ENCODE peak calls at places on chromosomes 5 and 9, in five cellular contexts. K is lung, D is right lobe of liver, N is H9, Q is astrocyte. T is an unnamed sample.
A peak's percentile ranks its signal among the peaks of the same experiment; 100 is the strongest.

GRCh38 chr9:83473488-83473971 is 64.7 kb downstream of the FRMD3 start:
- DNase-seq in K (no peak), D (no peak), N (no peak), Q (no peak), T (no peak)

GRCh38 chr9:106883626-106884190 is 20.7 kb downstream of the ZNF462 start:
- DNase-seq in K (peak; percentile 41), D (no peak), N (no peak), Q (peak; percentile 57), T (peak; percentile 52)

GRCh38 chr5:81751836-81752643 is 1.1 kb upstream of the SSBP2 start:
- DNase-seq in K (no peak), D (no peak), N (peak; percentile 52), Q (no peak), T (no peak)

GRCh38 chr5:172076783-172077244 is 70.4 kb upstream of the FBXW11 start:
- DNase-seq in K (no peak), D (no peak), N (peak; percentile 60), Q (no peak), T (peak; percentile 57)

GRCh38 chr5:96725257-96725656 is 63.1 kb downstream of the CAST start:
- DNase-seq in K (no peak), D (no peak), N (no peak), Q (no peak), T (no peak)

GRCh38 chr5:39076757-39077475 is 2.7 kb upstream of the RICTOR start:
- DNase-seq in K (no peak), D (no peak), N (no peak), Q (peak; percentile 30), T (peak; percentile 66)

GRCh38 chr9:126524353-126525077 is 89.2 kb upstream of the LMX1B start:
- DNase-seq in K (no peak), D (no peak), N (no peak), Q (no peak), T (no peak)

GRCh38 chr5:142543951-142544753 is 141.7 kb downstream of the FGF1 start:
- DNase-seq in K (no peak), D (no peak), N (no peak), Q (peak; percentile 21), T (peak; percentile 62)

GRCh38 chr5:79521156-79521555 is 7.2 kb upstream of the HOMER1 start:
- DNase-seq in K (no peak), D (no peak), N (no peak), Q (no peak), T (no peak)

GRCh38 chr9:134808393-134808792 is 72.2 kb upstream of the FCN2 start:
- DNase-seq in K (no peak), D (no peak), N (no peak), Q (no peak), T (no peak)

GRCh38 chr5:82405618-82406199 is 127.6 kb upstream of the RPS23 start:
- DNase-seq in K (peak; percentile 52), D (no peak), N (no peak), Q (peak; percentile 100), T (peak; percentile 95)

GRCh38 chr5:5658226-5658625 is 235.7 kb downstream of the ICE1 start:
- DNase-seq in K (peak; percentile 50), D (no peak), N (no peak), Q (peak; percentile 32), T (no peak)

GRCh38 chr5:50445281-50445949 is 4.3 kb upstream of the EMB start:
- DNase-seq in K (no peak), D (no peak), N (no peak), Q (no peak), T (no peak)

GRCh38 chr5:172052454-172053236 is 46.2 kb upstream of the FBXW11 start:
- DNase-seq in K (no peak), D (no peak), N (no peak), Q (peak; percentile 86), T (no peak)

GRCh38 chr5:23139338-23140171 is 286.4 kb upstream of the CDH12 start:
- DNase-seq in K (no peak), D (no peak), N (no peak), Q (no peak), T (peak; percentile 35)

GRCh38 chr9:128593856-128594255 is 41.5 kb downstream of the SPTAN1 start:
- DNase-seq in K (no peak), D (no peak), N (no peak), Q (no peak), T (no peak)

GRCh38 chr9:13278368-13279246 is 885 bp downstream of the MPDZ start:
- DNase-seq in K (peak; percentile 47), D (peak; percentile 51), N (peak; percentile 64), Q (peak; percentile 80), T (peak; percentile 81)

GRCh38 chr5:14507156-14507941 is 74.2 kb upstream of the OTULINL start:
- DNase-seq in K (no peak), D (no peak), N (no peak), Q (no peak), T (no peak)

GRCh38 chr5:132476853-132477729 is 13.5 kb downstream of the IRF1 start:
- DNase-seq in K (no peak), D (no peak), N (no peak), Q (no peak), T (peak; percentile 25)

GRCh38 chr9:21395778-21396717 is 10.8 kb upstream of the IFNA2 start:
- DNase-seq in K (no peak), D (peak; percentile 65), N (peak; percentile 77), Q (no peak), T (peak; percentile 37)

GRCh38 chr5:124093658-124094057 is 581.7 kb downstream of the CSNK1G3 start:
- DNase-seq in K (no peak), D (no peak), N (no peak), Q (no peak), T (no peak)

GRCh38 chr5:149002761-149003689 is 59.8 kb downstream of the SH3TC2 start:
- DNase-seq in K (no peak), D (no peak), N (no peak), Q (peak; percentile 57), T (peak; percentile 82)

GRCh38 chr5:29148581-29148980 is 2044.9 kb upstream of the CDH6 start:
- DNase-seq in K (no peak), D (no peak), N (no peak), Q (no peak), T (no peak)

GRCh38 chr9:35910613-35911488 is 1.6 kb downstream of the SPAAR start:
- DNase-seq in K (peak; percentile 60), D (no peak), N (no peak), Q (peak; percentile 38), T (peak; percentile 68)

GRCh38 chr5:34914671-34915138 is 599 bp downstream of the RAD1 start:
- DNase-seq in K (no peak), D (peak; percentile 41), N (peak; percentile 42), Q (peak; percentile 20), T (peak; percentile 59)

GRCh38 chr9:88313364-88314220 is 74.7 kb upstream of the SPIN1 start:
- DNase-seq in K (no peak), D (no peak), N (peak; percentile 70), Q (no peak), T (no peak)

GRCh38 chr9:77598510-77598909 is 49.6 kb downstream of the GNA14 start:
- DNase-seq in K (peak; percentile 33), D (no peak), N (no peak), Q (peak; percentile 65), T (peak; percentile 60)

DNA sequence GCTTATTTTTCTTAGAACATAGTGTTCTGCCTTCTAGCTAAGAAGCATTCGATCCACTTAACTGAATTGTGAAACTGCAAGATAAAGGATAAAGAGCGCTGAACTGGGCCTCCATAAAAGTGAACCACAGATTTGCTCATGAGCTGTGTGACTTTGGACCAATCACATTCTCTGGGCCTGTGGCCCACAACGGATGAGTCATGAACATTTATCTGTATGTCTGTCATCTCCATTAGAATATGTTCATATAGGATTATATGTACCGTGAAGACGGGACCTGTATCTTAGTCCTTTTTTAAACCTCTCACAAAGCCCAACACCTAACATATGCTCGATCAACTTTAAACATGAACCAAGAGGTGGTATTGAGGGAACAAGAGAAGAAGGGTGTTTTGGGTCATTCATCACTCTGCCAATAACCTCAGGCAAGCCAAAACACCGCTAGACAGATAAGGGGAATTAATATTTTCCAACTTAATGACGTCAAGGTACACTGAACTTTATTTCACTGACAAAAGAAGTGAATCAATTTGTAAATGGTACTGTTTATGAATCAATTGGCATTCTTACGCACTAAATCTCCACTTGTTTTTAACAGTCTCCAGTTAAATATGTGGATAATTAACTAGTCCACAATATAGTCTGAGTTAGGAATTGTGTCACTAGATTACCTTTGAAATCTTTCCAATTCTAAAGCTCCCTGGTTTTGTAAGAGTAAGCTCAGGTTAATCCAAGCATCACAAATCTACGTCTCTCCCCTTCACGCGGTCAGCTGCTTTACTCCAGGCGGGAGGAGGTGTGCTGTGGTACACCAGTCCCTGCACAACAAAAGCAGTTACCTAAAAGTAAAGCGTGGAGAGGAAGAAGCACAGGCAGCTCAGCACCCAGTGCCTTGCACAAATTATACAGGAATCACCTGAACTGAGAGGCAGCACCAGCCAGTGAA is 1.6 kb downstream of the TMEM245 start:
- DNase-seq in K (no peak), D (peak; percentile 45), N (no peak), Q (peak; percentile 83), T (peak; percentile 96)
- H3K4me1 ChIP-seq in K (peaks cover 8% of the 10 kb centered on the region), D (peaks cover 7% of the 10 kb centered on the region), N (peaks cover 10% of the 10 kb centered on the region), Q (peaks cover 13% of the 10 kb centered on the region), T (peaks cover 8% of the 10 kb centered on the region)

DNA sequence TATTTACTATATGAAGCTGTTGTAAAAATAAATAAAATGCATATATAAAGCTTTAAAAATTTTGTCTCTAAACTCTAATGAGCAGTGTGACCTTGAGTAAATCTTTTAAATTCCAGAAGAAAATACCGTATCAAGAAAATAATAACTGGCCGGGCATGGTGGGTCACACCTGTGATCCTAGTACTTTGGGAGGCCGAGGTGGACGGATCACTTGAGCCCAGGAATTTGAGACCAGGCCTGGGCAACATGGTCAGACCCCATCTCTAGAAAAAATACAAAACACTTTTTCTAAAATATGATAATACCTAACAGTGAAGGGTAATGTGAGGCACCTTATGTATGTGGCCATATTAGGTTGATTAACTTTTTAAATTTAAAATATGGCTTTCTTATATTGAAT is 8.5 kb downstream of the CPEB4 start:
- DNase-seq in K (no peak), D (no peak), N (no peak), Q (no peak), T (no peak)
- H3K4me1 ChIP-seq in K (no peaks in the 10 kb centered on the region), D (no peaks in the 10 kb centered on the region), N (no peaks in the 10 kb centered on the region), Q (peaks cover under 1% of the 10 kb centered on the region), T (peaks cover 7% of the 10 kb centered on the region)

DNA sequence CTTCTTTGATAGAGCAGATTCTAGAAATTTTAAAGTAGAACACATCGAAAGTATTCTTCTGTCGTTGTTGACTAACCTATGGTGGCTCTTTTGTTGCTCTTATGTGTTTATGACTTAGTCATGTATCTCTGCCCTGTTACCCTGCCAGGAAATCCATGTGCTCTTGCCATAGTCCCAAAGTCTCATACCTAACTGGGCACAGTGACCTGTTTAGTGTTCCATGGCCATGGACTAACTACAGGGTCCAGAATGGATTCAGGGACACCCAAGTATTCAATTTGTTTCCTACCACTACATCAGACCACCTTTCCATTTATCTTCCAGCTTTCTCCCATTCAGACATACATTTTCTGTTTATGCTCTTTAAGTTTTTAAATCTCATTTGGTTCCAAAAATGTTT is 18.0 kb downstream of the SLC44A1 start:
- DNase-seq in K (no peak), D (no peak), N (no peak), Q (no peak), T (no peak)
- H3K4me1 ChIP-seq in K (peaks cover 1% of the 10 kb centered on the region), D (peaks cover 2% of the 10 kb centered on the region), N (peaks cover 2% of the 10 kb centered on the region), Q (no peaks in the 10 kb centered on the region), T (no peaks in the 10 kb centered on the region)

GRCh38 chr9:124281934-124282351 is 24.2 kb downstream of the NEK6 start:
- DNase-seq in K (no peak), D (no peak), N (no peak), Q (peak; percentile 83), T (peak; percentile 71)

GRCh38 chr9:124283232-124283814 is 25.6 kb downstream of the NEK6 start:
- DNase-seq in K (no peak), D (no peak), N (no peak), Q (no peak), T (no peak)

GRCh38 chr9:124284940-124285441 is 27.2 kb downstream of the NEK6 start:
- DNase-seq in K (no peak), D (no peak), N (no peak), Q (peak; percentile 82), T (peak; percentile 69)

GRCh38 chr9:124284237-124284831 is 26.6 kb downstream of the NEK6 start:
- DNase-seq in K (no peak), D (peak; percentile 74), N (no peak), Q (peak; percentile 56), T (peak; percentile 48)

GRCh38 chr9:124282442-124283231 is 24.9 kb downstream of the NEK6 start:
- DNase-seq in K (peak; percentile 62), D (peak; percentile 89), N (no peak), Q (peak; percentile 84), T (peak; percentile 50)
- H3K4me1 ChIP-seq in K (peaks cover 64% of the 10 kb centered on the region), D (peaks cover 36% of the 10 kb centered on the region), N (no peaks in the 10 kb centered on the region), Q (peaks cover 89% of the 10 kb centered on the region), T (peaks cover 68% of the 10 kb centered on the region)